ENCODE peak calls at places on chromosomes 16 and 17, in five cellular contexts. Q is fibroblast of lung, S is heart right ventricle, T is cardiac muscle cell, I is transverse colon. E is an unnamed sample.

GRCh38 chr16:1297413-1297773 is 12.0 kb upstream of the UBE2I start:
- DNase-seq in T (no peak), I (no peak), S (no peak), Q (no peak), E (no peak)

GRCh38 chr17:81537856-81538555 is 9.8 kb downstream of the FSCN2 start:
- DNase-seq in S (no peak), Q (no peak), T (no peak), I (no peak), E (no peak)

GRCh38 chr17:35129154-35129972 is 7.9 kb downstream of the FNDC8 start:
- DNase-seq in I (no peak), S (no peak), Q (no peak), T (no peak), E (no peak)

GRCh38 chr17:29622337-29623282 is at the start of gene CORO6:
- DNase-seq in T (peak; percentile 59), I (peak; percentile 47), S (no peak), Q (peak; percentile 30), E (no peak)

GRCh38 chr17:29619251-29619650 is 3.5 kb downstream of the CORO6 start:
- DNase-seq in I (no peak), T (peak; percentile 57), S (peak; percentile 74), Q (peak; percentile 24), E (no peak)

GRCh38 chr16:89159850-89160354 is 11.6 kb upstream of the CDH15 start:
- DNase-seq in I (no peak), Q (no peak), S (no peak), T (no peak), E (no peak)

GRCh38 chr17:412211-413015 is 59.8 kb upstream of the RPH3AL start:
- DNase-seq in I (peak; percentile 59), Q (peak; percentile 51), T (peak; percentile 75), S (peak; percentile 62), E (peak; percentile 46)

GRCh38 chr16:28531777-28532744 is 6.7 kb downstream of the NUPR1 start:
- DNase-seq in Q (no peak), T (peak; percentile 47), S (peak; percentile 73), I (peak; percentile 86), E (no peak)

GRCh38 chr16:2775765-2776499 is 1.1 kb downstream of the ELOB start:
- DNase-seq in S (no peak), T (no peak), Q (no peak), I (no peak), E (no peak)

GRCh38 chr16:29875206-29875605 is 12.2 kb upstream of the CDIPT start:
- DNase-seq in S (no peak), Q (no peak), I (no peak), T (no peak), E (no peak)

DNA sequence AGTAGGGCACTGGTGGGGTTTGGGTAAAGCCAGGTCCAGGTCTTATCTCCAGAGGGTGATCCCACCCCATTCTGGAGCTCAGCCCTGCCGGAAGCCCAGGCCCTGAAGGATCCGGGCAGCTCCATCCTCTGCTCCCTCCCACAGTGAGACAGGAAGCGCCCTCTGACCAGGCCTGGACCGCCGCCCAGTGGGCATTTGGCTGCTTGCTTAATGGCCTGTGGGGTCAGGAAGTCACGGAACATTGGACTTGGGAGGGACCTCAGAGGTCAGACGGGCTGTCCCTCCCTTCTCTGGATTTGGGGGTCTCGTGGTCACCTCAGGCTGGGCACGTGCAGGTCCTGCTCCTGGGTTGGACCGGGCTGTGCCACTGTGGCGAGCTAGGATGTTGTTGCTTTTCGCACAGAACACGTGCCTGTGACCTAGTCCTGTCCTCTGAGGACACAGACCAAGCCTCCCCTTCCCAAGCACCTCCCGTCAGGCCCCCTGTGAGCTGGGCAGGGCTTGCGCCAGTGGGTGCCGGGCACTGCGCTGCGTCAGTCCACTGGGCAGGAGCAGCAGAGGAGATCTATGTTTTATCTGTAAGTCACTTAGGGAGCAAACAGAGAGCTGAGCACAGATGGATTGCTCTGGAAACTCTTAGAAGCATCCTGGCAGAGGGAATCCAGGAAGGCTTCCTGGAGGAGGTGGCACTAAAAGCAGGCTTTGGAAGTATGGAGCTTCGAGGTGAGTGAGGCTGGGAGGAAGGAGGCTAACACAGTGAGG is 49.4 kb upstream of the GSE1 start:
- DNase-seq in T (peak; percentile 82), I (peak; percentile 87), S (peak; percentile 77), Q (no peak), E (no peak)
- TF ChIP-seq CTCF in T (no peak), I (peak; percentile 20), S (peak; percentile 26), Q (peak; percentile 17), E (no peak)

DNA sequence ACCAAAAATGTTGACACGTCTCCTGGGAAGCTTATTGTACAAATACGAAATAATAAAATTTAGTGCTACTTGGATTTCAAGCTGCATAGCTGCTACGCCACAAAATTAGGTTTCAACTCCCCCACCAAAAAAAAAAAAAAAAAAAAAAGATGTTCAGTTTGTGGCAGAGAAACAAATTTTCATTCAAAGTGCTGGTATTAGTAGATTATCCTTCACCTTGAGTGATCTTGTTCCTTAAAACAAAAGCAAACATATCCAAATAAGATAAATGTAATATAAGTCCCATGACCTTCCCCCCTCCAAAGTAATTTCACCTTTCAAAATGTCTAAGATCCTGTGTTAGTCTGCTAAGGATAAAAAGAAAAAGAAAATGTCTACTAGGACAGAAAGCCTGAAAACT is 2.2 kb downstream of the TOB1 start:
- DNase-seq in T (no peak), S (no peak), I (no peak), Q (no peak), E (no peak)
- H3K4me3 ChIP-seq in T (peak overlapping the region; percentile 97), S (peak overlapping the region; percentile 91), I (peak overlapping the region; percentile 100), Q (peak overlapping the region; percentile 96), E (peak overlapping the region; percentile 94)

GRCh38 chr17:78993981-78994671 is 14.4 kb upstream of the LGALS3BP start:
- DNase-seq in S (no peak), Q (no peak), I (no peak), T (no peak), E (no peak)
- H3K27ac ChIP-seq in S (no peak overlapping the region), Q (no peak overlapping the region), I (peak overlapping the region; percentile 89), T (no peak overlapping the region), E (no peak overlapping the region)

GRCh38 chr16:10919003-10919351 is 23.3 kb downstream of the DEXI start:
- DNase-seq in Q (no peak), T (no peak), I (no peak), S (no peak), E (no peak)
- TF ChIP-seq CTCF in Q (no peak), T (no peak), I (no peak), S (no peak), E (no peak)

GRCh38 chr16:18969855-18970240 is 13.9 kb upstream of the TMC7 start:
- DNase-seq in S (no peak), Q (no peak), I (no peak), T (no peak), E (no peak)

GRCh38 chr16:18975109-18975508 is 8.6 kb upstream of the TMC7 start:
- DNase-seq in S (no peak), T (no peak), I (no peak), Q (no peak), E (no peak)

GRCh38 chr16:18965555-18965954 is 18.2 kb upstream of the TMC7 start:
- DNase-seq in Q (no peak), S (no peak), I (no peak), T (no peak), E (no peak)

GRCh38 chr16:18966791-18967190 is 16.9 kb upstream of the TMC7 start:
- DNase-seq in S (no peak), I (no peak), Q (no peak), T (no peak), E (no peak)

DNA sequence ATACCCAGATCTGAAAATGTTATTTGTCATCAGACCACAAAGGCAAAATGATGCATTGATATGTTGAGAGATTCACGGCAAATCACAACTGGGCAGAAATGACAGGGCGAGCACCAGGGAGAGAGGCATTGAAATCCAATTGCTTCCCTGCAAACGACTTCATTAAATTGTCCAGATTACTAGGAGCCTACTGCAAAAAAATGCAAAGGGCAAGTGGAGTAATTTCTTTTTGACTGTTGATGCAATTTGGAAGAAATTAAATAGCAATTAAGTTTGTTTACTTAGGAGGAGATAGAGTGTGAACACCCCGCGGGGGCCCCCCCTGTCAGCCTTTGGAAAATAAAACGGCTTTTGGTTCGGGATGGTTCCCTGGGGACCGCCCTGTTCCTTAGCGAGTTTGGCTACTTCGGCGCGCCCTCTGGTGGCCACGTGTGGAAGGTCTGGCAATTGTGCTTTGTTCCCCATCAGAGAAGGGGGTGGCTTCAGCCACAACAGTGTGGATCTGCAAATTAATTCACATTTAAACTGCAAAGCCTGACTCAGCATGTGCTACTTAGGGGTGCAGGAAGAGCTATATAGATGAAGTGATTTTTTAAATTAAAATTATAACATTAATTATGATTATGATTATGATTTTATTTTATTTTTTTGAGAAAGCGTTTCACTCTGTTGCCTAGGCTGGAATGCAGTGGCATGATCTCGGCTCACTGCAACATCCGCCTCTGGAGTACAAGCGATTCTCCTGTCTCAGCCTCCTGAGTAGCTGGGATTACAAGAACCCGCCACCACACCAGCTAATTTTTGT is 14.5 kb upstream of the TMC7 start:
- DNase-seq in T (peak; percentile 83), I (peak; percentile 88), Q (peak; percentile 47), S (peak; percentile 89), E (peak; percentile 23)
- H3K4me3 ChIP-seq in T (peak overlapping the region; percentile 11), I (peak overlapping the region; percentile 10), Q (peak overlapping the region; percentile 65), S (peak overlapping the region; percentile 55), E (peak overlapping the region; percentile 38)

GRCh38 chr17:18270851-18271170 is 10.3 kb downstream of the MIEF2 start:
- DNase-seq in I (no peak), Q (no peak), T (no peak), S (no peak), E (no peak)
- H3K27ac ChIP-seq in I (no peak overlapping the region), Q (no peak overlapping the region), T (peak overlapping the region; percentile 9), S (no peak overlapping the region), E (no peak overlapping the region)

E was measured in AG04450.